ENCODE peak calls at places on chromosomes 13 and 19, in four cellular contexts. D is SW480, S is T-helper 9 cell, T is amygdala. O is an unnamed sample.

GRCh38 chr19:49442354-49442753 is 1.0 kb upstream of the SLC17A7 start:
- DNase-seq in T (no peak), D (peak; percentile 65), S (no peak), O (no peak)

GRCh38 chr19:3184847-3185481 is 766 bp upstream of the NCLN start:
- DNase-seq in T (no peak), D (peak; percentile 50), S (peak; percentile 68), O (no peak)

GRCh38 chr13:99926014-99926731 is 45.4 kb downstream of the ZIC5 start:
- DNase-seq in S (no peak), T (no peak), D (peak; percentile 23), O (no peak)

GRCh38 chr13:106373304-106373988 is 162.0 kb downstream of the EFNB2 start:
- DNase-seq in S (no peak), D (peak; percentile 36), T (no peak), O (no peak)

GRCh38 chr13:74251778-74252519 is 117.7 kb upstream of the KLF12 start:
- DNase-seq in D (no peak), T (no peak), S (no peak), O (no peak)

GRCh38 chr13:109332501-109333499 is 453.6 kb downstream of the IRS2 start:
- DNase-seq in T (no peak), D (no peak), S (no peak), O (no peak)

GRCh38 chr19:31294189-31294588 is 55.0 kb downstream of the TSHZ3 start:
- DNase-seq in D (no peak), S (no peak), T (no peak), O (no peak)

GRCh38 chr13:113646921-113647340 is 11.1 kb downstream of the ATP4B start:
- DNase-seq in T (no peak), D (no peak), S (no peak), O (no peak)

GRCh38 chr19:8884416-8884815 is 52.2 kb downstream of the MBD3L1 start:
- DNase-seq in S (no peak), T (no peak), D (no peak), O (no peak)

GRCh38 chr19:43524922-43525835 is 1.8 kb downstream of the ETHE1 start:
- DNase-seq in T (no peak), D (peak; percentile 94), S (peak; percentile 21), O (no peak)

GRCh38 chr19:11596156-11596555 is 1.1 kb upstream of the ZNF627 start:
- DNase-seq in S (no peak), D (no peak), T (no peak), O (no peak)

GRCh38 chr19:10747271-10747670 is 29.4 kb downstream of the DNM2 start:
- DNase-seq in T (no peak), D (peak; percentile 34), S (no peak), O (no peak)

GRCh38 chr13:67230243-67230773 is at the start of gene PCDH9:
- DNase-seq in D (peak; percentile 69), T (peak; percentile 98), S (peak; percentile 62), O (peak; percentile 56)

GRCh38 chr19:32674153-32674958 is 624 bp downstream of the ANKRD27 start:
- DNase-seq in T (no peak), D (peak; percentile 18), S (no peak), O (peak; percentile 34)

GRCh38 chr19:1151037-1151716 is 22.9 kb downstream of the SBNO2 start:
- DNase-seq in T (no peak), D (no peak), S (no peak), O (no peak)

GRCh38 chr19:40771101-40771539 is 4.2 kb upstream of the MIA start:
- DNase-seq in D (peak; percentile 67), T (no peak), S (no peak), O (no peak)

GRCh38 chr13:48078251-48078656 is 16.6 kb downstream of the MED4 start:
- DNase-seq in S (no peak), T (no peak), D (peak; percentile 26), O (no peak)

GRCh38 chr13:78060966-78061365 is 142.3 kb upstream of the EDNRB start:
- DNase-seq in T (no peak), S (no peak), D (no peak), O (no peak)

GRCh38 chr13:25762795-25763377 is 288.9 kb downstream of the SHISA2 start:
- DNase-seq in D (peak; percentile 13), T (no peak), S (no peak), O (no peak)

GRCh38 chr13:25911020-25911419 is 140.8 kb downstream of the SHISA2 start:
- DNase-seq in T (no peak), S (no peak), D (no peak), O (no peak)

GRCh38 chr13:46712524-46712923 is 84.4 kb downstream of the ESD start:
- DNase-seq in D (no peak), T (no peak), S (no peak), O (no peak)

GRCh38 chr13:46184277-46184699 is 2.3 kb upstream of the LCP1 start:
- DNase-seq in S (peak; percentile 62), T (no peak), D (peak; percentile 17), O (peak; percentile 25)

O was measured in activated gamma-delta T cell.